ENCODE peak calls at places on chromosome 17, in eight cellular contexts. One of them, this sample, is unnamed.

GRCh38 chr17:11318207-11318606 is 77.2 kb downstream of the SHISA6 start:
- DNase-seq in AG04450: no peak
- DNase-seq in endothelial cell: no peak
- DNase-seq in IMR-90: no peak
- DNase-seq in upper lobe of right lung: no peak
- DNase-seq in activated B cell treated with CpG ODN at 0.5 μM for 24 hours: no peak
- DNase-seq in uterus: no peak
- DNase-seq in progenitor cell of endocrine pancreas: no peak
- DNase-seq in this sample: no peak

GRCh38 chr17:83101805-83102480 is 22.5 kb downstream of the METRNL start:
- DNase-seq in uterus: no peak
- DNase-seq in upper lobe of right lung: peak; percentile 87
- DNase-seq in IMR-90: no peak
- DNase-seq in activated B cell treated with CpG ODN at 0.5 μM for 24 hours: no peak
- DNase-seq in progenitor cell of endocrine pancreas: no peak
- DNase-seq in AG04450: no peak
- DNase-seq in endothelial cell: no peak
- DNase-seq in this sample: peak; percentile 71

GRCh38 chr17:7803981-7804380 is 30.0 kb upstream of the KDM6B start:
- DNase-seq in IMR-90: no peak
- DNase-seq in upper lobe of right lung: peak; percentile 78
- DNase-seq in endothelial cell: no peak
- DNase-seq in activated B cell treated with CpG ODN at 0.5 μM for 24 hours: no peak
- DNase-seq in progenitor cell of endocrine pancreas: no peak
- DNase-seq in AG04450: no peak
- DNase-seq in uterus: no peak
- DNase-seq in this sample: peak; percentile 80

GRCh38 chr17:5705081-5705875 is 121.0 kb upstream of the NLRP1 start:
- DNase-seq in upper lobe of right lung: no peak
- DNase-seq in activated B cell treated with CpG ODN at 0.5 μM for 24 hours: no peak
- DNase-seq in progenitor cell of endocrine pancreas: no peak
- DNase-seq in endothelial cell: peak; percentile 59
- DNase-seq in AG04450: no peak
- DNase-seq in uterus: no peak
- DNase-seq in IMR-90: peak; percentile 1
- DNase-seq in this sample: peak; percentile 17

GRCh38 chr17:31495049-31495885 is 103.8 kb downstream of the RAB11FIP4 start:
- DNase-seq in activated B cell treated with CpG ODN at 0.5 μM for 24 hours: no peak
- DNase-seq in uterus: no peak
- DNase-seq in endothelial cell: no peak
- DNase-seq in AG04450: no peak
- DNase-seq in upper lobe of right lung: no peak
- DNase-seq in IMR-90: no peak
- DNase-seq in progenitor cell of endocrine pancreas: no peak
- DNase-seq in this sample: peak; percentile 23

GRCh38 chr17:5719976-5720375 is 135.7 kb upstream of the NLRP1 start:
- DNase-seq in upper lobe of right lung: no peak
- DNase-seq in activated B cell treated with CpG ODN at 0.5 μM for 24 hours: no peak
- DNase-seq in AG04450: no peak
- DNase-seq in uterus: no peak
- DNase-seq in progenitor cell of endocrine pancreas: no peak
- DNase-seq in endothelial cell: no peak
- DNase-seq in IMR-90: no peak
- DNase-seq in this sample: no peak

GRCh38 chr17:77372444-77373297 is 231.9 kb downstream of the SEC14L1 start:
- DNase-seq in uterus: peak; percentile 86
- DNase-seq in IMR-90: peak; percentile 87
- DNase-seq in upper lobe of right lung: peak; percentile 90
- DNase-seq in endothelial cell: peak; percentile 93
- DNase-seq in AG04450: peak; percentile 69
- DNase-seq in activated B cell treated with CpG ODN at 0.5 μM for 24 hours: peak; percentile 67
- DNase-seq in progenitor cell of endocrine pancreas: peak; percentile 81
- DNase-seq in this sample: no peak

GRCh38 chr17:43917348-43918025 is 10.2 kb upstream of the MPP2 start:
- DNase-seq in AG04450: no peak
- DNase-seq in activated B cell treated with CpG ODN at 0.5 μM for 24 hours: peak; percentile 49
- DNase-seq in IMR-90: peak; percentile 10
- DNase-seq in progenitor cell of endocrine pancreas: no peak
- DNase-seq in uterus: no peak
- DNase-seq in endothelial cell: peak; percentile 60
- DNase-seq in upper lobe of right lung: peak; percentile 76
- DNase-seq in this sample: no peak

GRCh38 chr17:57357392-57357784 is 101.1 kb downstream of the MSI2 start:
- DNase-seq in upper lobe of right lung: peak; percentile 80
- DNase-seq in progenitor cell of endocrine pancreas: no peak
- DNase-seq in endothelial cell: no peak
- DNase-seq in AG04450: no peak
- DNase-seq in uterus: no peak
- DNase-seq in activated B cell treated with CpG ODN at 0.5 μM for 24 hours: no peak
- DNase-seq in IMR-90: no peak
- DNase-seq in this sample: no peak

GRCh38 chr17:62750502-62751349 is 57.4 kb downstream of the MARCHF10 start:
- DNase-seq in progenitor cell of endocrine pancreas: no peak
- DNase-seq in endothelial cell: no peak
- DNase-seq in activated B cell treated with CpG ODN at 0.5 μM for 24 hours: no peak
- DNase-seq in AG04450: no peak
- DNase-seq in IMR-90: peak; percentile 24
- DNase-seq in uterus: peak; percentile 62
- DNase-seq in upper lobe of right lung: no peak
- DNase-seq in this sample: peak; percentile 26

GRCh38 chr17:76388966-76389888 is 4.8 kb downstream of the SPHK1 start:
- DNase-seq in endothelial cell: no peak
- DNase-seq in IMR-90: no peak
- DNase-seq in activated B cell treated with CpG ODN at 0.5 μM for 24 hours: no peak
- DNase-seq in AG04450: no peak
- DNase-seq in upper lobe of right lung: no peak
- DNase-seq in uterus: no peak
- DNase-seq in progenitor cell of endocrine pancreas: no peak
- DNase-seq in this sample: no peak

GRCh38 chr17:73520369-73520761 is 123.9 kb downstream of the SDK2 start:
- DNase-seq in uterus: no peak
- DNase-seq in upper lobe of right lung: no peak
- DNase-seq in IMR-90: no peak
- DNase-seq in endothelial cell: no peak
- DNase-seq in activated B cell treated with CpG ODN at 0.5 μM for 24 hours: no peak
- DNase-seq in progenitor cell of endocrine pancreas: no peak
- DNase-seq in AG04450: no peak
- DNase-seq in this sample: no peak

GRCh38 chr17:30379303-30380105 is 777 bp downstream of the CPD start:
- DNase-seq in uterus: no peak
- DNase-seq in endothelial cell: peak; percentile 18
- DNase-seq in upper lobe of right lung: peak; percentile 73
- DNase-seq in progenitor cell of endocrine pancreas: no peak
- DNase-seq in IMR-90: no peak
- DNase-seq in activated B cell treated with CpG ODN at 0.5 μM for 24 hours: peak; percentile 32
- DNase-seq in AG04450: no peak
- DNase-seq in this sample: peak; percentile 27

GRCh38 chr17:61205931-61206330 is 193.7 kb upstream of the TBX2 start:
- DNase-seq in upper lobe of right lung: no peak
- DNase-seq in IMR-90: peak; percentile 31
- DNase-seq in uterus: no peak
- DNase-seq in activated B cell treated with CpG ODN at 0.5 μM for 24 hours: no peak
- DNase-seq in progenitor cell of endocrine pancreas: no peak
- DNase-seq in AG04450: no peak
- DNase-seq in endothelial cell: no peak
- DNase-seq in this sample: peak; percentile 27

GRCh38 chr17:60471451-60471850 is 49.2 kb downstream of the CHCT1 start:
- DNase-seq in endothelial cell: no peak
- DNase-seq in uterus: no peak
- DNase-seq in activated B cell treated with CpG ODN at 0.5 μM for 24 hours: no peak
- DNase-seq in progenitor cell of endocrine pancreas: no peak
- DNase-seq in upper lobe of right lung: no peak
- DNase-seq in AG04450: no peak
- DNase-seq in IMR-90: no peak
- DNase-seq in this sample: no peak

GRCh38 chr17:37079735-37080134 is 131.0 kb downstream of the AATF start:
- DNase-seq in upper lobe of right lung: no peak
- DNase-seq in uterus: no peak
- DNase-seq in IMR-90: peak; percentile 45
- DNase-seq in endothelial cell: no peak
- DNase-seq in AG04450: no peak
- DNase-seq in activated B cell treated with CpG ODN at 0.5 μM for 24 hours: no peak
- DNase-seq in progenitor cell of endocrine pancreas: no peak
- DNase-seq in this sample: peak; percentile 56

GRCh38 chr17:9273334-9274118 is 252.2 kb downstream of the NTN1 start:
- DNase-seq in uterus: peak; percentile 33
- DNase-seq in AG04450: peak; percentile 43
- DNase-seq in activated B cell treated with CpG ODN at 0.5 μM for 24 hours: no peak
- DNase-seq in upper lobe of right lung: no peak
- DNase-seq in IMR-90: peak; percentile 52
- DNase-seq in progenitor cell of endocrine pancreas: no peak
- DNase-seq in endothelial cell: no peak
- DNase-seq in this sample: no peak

GRCh38 chr17:37609170-37610040 is at the start of gene SYNRG:
- DNase-seq in AG04450: peak; percentile 86
- DNase-seq in IMR-90: peak; percentile 94
- DNase-seq in endothelial cell: peak; percentile 99
- DNase-seq in progenitor cell of endocrine pancreas: peak; percentile 96
- DNase-seq in uterus: peak; percentile 97
- DNase-seq in upper lobe of right lung: peak; percentile 97
- DNase-seq in activated B cell treated with CpG ODN at 0.5 μM for 24 hours: peak; percentile 98
- DNase-seq in this sample: peak; percentile 95

DNA sequence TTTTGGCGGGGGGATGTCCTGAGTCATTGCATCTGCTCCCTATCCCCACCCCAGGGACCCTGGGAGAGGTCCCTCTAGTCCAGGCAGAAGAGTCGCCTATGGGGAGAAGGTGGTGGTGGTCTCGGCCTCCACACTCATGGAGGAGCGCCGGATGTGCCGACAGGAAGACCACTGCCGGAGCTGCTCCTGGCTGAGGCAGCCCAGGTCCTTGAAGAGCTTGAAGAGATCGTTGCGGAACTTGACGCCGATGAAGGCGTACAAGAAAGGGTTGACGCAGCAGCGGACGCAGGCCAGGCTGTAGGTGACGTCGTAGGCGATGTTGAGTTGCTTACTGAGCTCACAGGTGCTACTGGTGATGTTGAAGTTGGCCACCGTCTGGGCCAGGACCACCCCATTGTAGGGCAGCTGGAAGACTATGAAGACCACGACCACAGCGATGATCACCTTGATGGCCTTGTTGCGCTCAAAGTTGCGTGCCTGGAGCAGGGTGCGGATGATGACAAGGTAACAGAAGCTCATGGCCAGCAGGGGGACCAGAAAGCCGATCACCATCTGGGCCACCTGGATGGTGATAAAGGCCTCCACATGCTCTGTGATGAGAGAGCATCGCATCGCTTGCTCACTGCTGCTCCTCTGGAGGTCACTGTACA is 10.5 kb downstream of the CCR7 start:
- DNase-seq in endothelial cell: no peak
- DNase-seq in IMR-90: no peak
- DNase-seq in progenitor cell of endocrine pancreas: peak; percentile 8
- DNase-seq in activated B cell treated with CpG ODN at 0.5 μM for 24 hours: peak; percentile 15
- DNase-seq in upper lobe of right lung: peak; percentile 53
- DNase-seq in uterus: peak; percentile 29
- DNase-seq in AG04450: no peak
- DNase-seq in this sample: no peak
- TF ChIP-seq CTCF in endothelial cell: no peak
- TF ChIP-seq CTCF in IMR-90: no peak
- TF ChIP-seq CTCF in progenitor cell of endocrine pancreas: no peak
- TF ChIP-seq CTCF in activated B cell treated with CpG ODN at 0.5 μM for 24 hours: no peak
- TF ChIP-seq CTCF in upper lobe of right lung: no peak
- TF ChIP-seq CTCF in uterus: no peak
- TF ChIP-seq CTCF in AG04450: no peak
- TF ChIP-seq CTCF in this sample: no peak

GRCh38 chr17:65592131-65592965 is 30.9 kb upstream of the AXIN2 start:
- DNase-seq in activated B cell treated with CpG ODN at 0.5 μM for 24 hours: no peak
- DNase-seq in uterus: no peak
- DNase-seq in endothelial cell: no peak
- DNase-seq in IMR-90: no peak
- DNase-seq in progenitor cell of endocrine pancreas: no peak
- DNase-seq in AG04450: no peak
- DNase-seq in upper lobe of right lung: no peak
- DNase-seq in this sample: no peak

GRCh38 chr17:65593870-65594584 is 32.6 kb upstream of the AXIN2 start:
- DNase-seq in progenitor cell of endocrine pancreas: no peak
- DNase-seq in upper lobe of right lung: no peak
- DNase-seq in AG04450: no peak
- DNase-seq in endothelial cell: no peak
- DNase-seq in uterus: no peak
- DNase-seq in activated B cell treated with CpG ODN at 0.5 μM for 24 hours: no peak
- DNase-seq in IMR-90: peak; percentile 13
- DNase-seq in this sample: no peak

GRCh38 chr17:65595071-65595655 is 33.7 kb upstream of the AXIN2 start:
- DNase-seq in activated B cell treated with CpG ODN at 0.5 μM for 24 hours: no peak
- DNase-seq in IMR-90: no peak
- DNase-seq in progenitor cell of endocrine pancreas: no peak
- DNase-seq in endothelial cell: no peak
- DNase-seq in uterus: peak; percentile 19
- DNase-seq in upper lobe of right lung: no peak
- DNase-seq in AG04450: no peak
- DNase-seq in this sample: no peak

GRCh38 chr17:65594585-65594940 is 33.1 kb upstream of the AXIN2 start:
- DNase-seq in progenitor cell of endocrine pancreas: no peak
- DNase-seq in AG04450: peak; percentile 6
- DNase-seq in endothelial cell: no peak
- DNase-seq in IMR-90: peak; percentile 34
- DNase-seq in uterus: no peak
- DNase-seq in activated B cell treated with CpG ODN at 0.5 μM for 24 hours: no peak
- DNase-seq in upper lobe of right lung: no peak
- DNase-seq in this sample: no peak

GRCh38 chr17:65593092-65593869 is 31.8 kb upstream of the AXIN2 start:
- DNase-seq in activated B cell treated with CpG ODN at 0.5 μM for 24 hours: no peak
- DNase-seq in upper lobe of right lung: no peak
- DNase-seq in IMR-90: no peak
- DNase-seq in uterus: no peak
- DNase-seq in AG04450: no peak
- DNase-seq in endothelial cell: no peak
- DNase-seq in progenitor cell of endocrine pancreas: no peak
- DNase-seq in this sample: no peak
- TF ChIP-seq CTCF in activated B cell treated with CpG ODN at 0.5 μM for 24 hours: no peak
- TF ChIP-seq CTCF in upper lobe of right lung: no peak
- TF ChIP-seq CTCF in IMR-90: no peak
- TF ChIP-seq CTCF in uterus: no peak
- TF ChIP-seq CTCF in AG04450: no peak
- TF ChIP-seq CTCF in endothelial cell: no peak
- TF ChIP-seq CTCF in progenitor cell of endocrine pancreas: no peak
- TF ChIP-seq CTCF in this sample: no peak

GRCh38 chr17:34584805-34585416 is 5.5 kb downstream of the TMEM132E start:
- DNase-seq in progenitor cell of endocrine pancreas: no peak
- DNase-seq in AG04450: no peak
- DNase-seq in endothelial cell: no peak
- DNase-seq in uterus: no peak
- DNase-seq in upper lobe of right lung: no peak
- DNase-seq in activated B cell treated with CpG ODN at 0.5 μM for 24 hours: no peak
- DNase-seq in IMR-90: peak; percentile 2
- DNase-seq in this sample: no peak
- TF ChIP-seq CTCF in progenitor cell of endocrine pancreas: no peak
- TF ChIP-seq CTCF in AG04450: peak; percentile 6
- TF ChIP-seq CTCF in endothelial cell: no peak
- TF ChIP-seq CTCF in uterus: no peak
- TF ChIP-seq CTCF in upper lobe of right lung: no peak
- TF ChIP-seq CTCF in activated B cell treated with CpG ODN at 0.5 μM for 24 hours: no peak
- TF ChIP-seq CTCF in IMR-90: no peak
- TF ChIP-seq CTCF in this sample: no peak

DNA sequence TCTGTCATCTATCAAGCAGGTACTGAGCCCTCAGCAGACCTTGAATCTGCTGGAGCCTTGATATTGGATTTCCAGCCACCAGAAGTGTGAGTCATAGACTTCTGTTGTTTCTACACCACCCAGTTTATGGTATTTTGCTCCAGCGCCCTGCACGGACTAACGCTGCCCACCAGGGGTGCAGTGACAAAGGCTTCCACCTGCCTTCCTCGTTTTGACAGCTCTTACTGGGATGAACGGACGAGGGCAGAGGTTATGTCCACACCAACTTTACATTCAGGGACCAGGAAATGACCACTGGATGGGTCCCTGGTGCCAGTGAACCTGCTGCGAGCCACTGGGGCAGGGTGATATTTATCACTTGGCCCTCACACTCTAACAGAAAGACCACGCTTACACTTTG is 66.6 kb upstream of the CBX4 start:
- DNase-seq in endothelial cell: no peak
- DNase-seq in progenitor cell of endocrine pancreas: no peak
- DNase-seq in upper lobe of right lung: no peak
- DNase-seq in activated B cell treated with CpG ODN at 0.5 μM for 24 hours: no peak
- DNase-seq in IMR-90: no peak
- DNase-seq in AG04450: no peak
- DNase-seq in uterus: no peak
- DNase-seq in this sample: peak; percentile 49
- TF ChIP-seq CTCF in endothelial cell: peak; percentile 47
- TF ChIP-seq CTCF in progenitor cell of endocrine pancreas: peak; percentile 52
- TF ChIP-seq CTCF in upper lobe of right lung: no peak
- TF ChIP-seq CTCF in activated B cell treated with CpG ODN at 0.5 μM for 24 hours: no peak
- TF ChIP-seq CTCF in IMR-90: no peak
- TF ChIP-seq CTCF in AG04450: peak; percentile 25
- TF ChIP-seq CTCF in uterus: no peak
- TF ChIP-seq CTCF in this sample: no peak